ENCODE peak calls at places on chromosomes 16 and 17, in four cellular contexts. C is A549, T is IMR-90, Y is GM12878. R is an unnamed sample.

GRCh38 chr16:13923703-13924298 is 3.8 kb downstream of the ERCC4 start:
- DNase-seq in C (peak; percentile 68), T (peak; percentile 67), Y (peak; percentile 20), R (peak; percentile 46)

GRCh38 chr17:48854774-48855476 is 24.1 kb downstream of the CALCOCO2 start:
- DNase-seq in C (no peak), T (no peak), Y (no peak), R (peak; percentile 17)

GRCh38 chr17:29048440-29049360 is 5.8 kb downstream of the PIPOX start:
- DNase-seq in C (no peak), T (peak; percentile 32), Y (no peak), R (no peak)

GRCh38 chr16:48676836-48677235 is 66.9 kb upstream of the N4BP1 start:
- DNase-seq in C (no peak), T (peak; percentile 50), Y (no peak), R (no peak)

GRCh38 chr16:3058173-3059030 is 7.0 kb upstream of the IL32 start:
- DNase-seq in C (peak; percentile 64), T (no peak), Y (no peak), R (peak; percentile 81)

GRCh38 chr16:86985656-86986030 is 331.5 kb downstream of the C16orf95 start:
- DNase-seq in C (no peak), T (no peak), Y (no peak), R (no peak)

GRCh38 chr16:55622930-55623561 is 32.7 kb upstream of the SLC6A2 start:
- DNase-seq in C (peak; percentile 39), T (no peak), Y (no peak), R (peak; percentile 61)

GRCh38 chr17:50765454-50766221 is 1.7 kb downstream of the ANKRD40CL start:
- DNase-seq in C (no peak), T (no peak), Y (peak; percentile 37), R (no peak)

GRCh38 chr17:35617505-35617904 is 30.4 kb downstream of the AP2B1 start:
- DNase-seq in C (no peak), T (no peak), Y (no peak), R (no peak)

GRCh38 chr16:19936431-19936830 is 51.8 kb upstream of the GPRC5B start:
- DNase-seq in C (no peak), T (no peak), Y (no peak), R (no peak)

GRCh38 chr17:75976175-75976848 is 2.7 kb downstream of the ACOX1 start:
- DNase-seq in C (peak; percentile 24), T (peak; percentile 23), Y (no peak), R (no peak)
- TF ChIP-seq ELK1 in C (no peak), T (no peak), Y (no peak), R (no peak)

GRCh38 chr16:84999200-84999599 is 12.1 kb downstream of the ZDHHC7 start:
- DNase-seq in C (peak; percentile 57), T (peak; percentile 56), Y (no peak), R (no peak)

GRCh38 chr16:84992700-84993075 is 18.6 kb downstream of the ZDHHC7 start:
- DNase-seq in C (no peak), T (no peak), Y (no peak), R (no peak)

GRCh38 chr16:84993926-84994325 is 17.4 kb downstream of the ZDHHC7 start:
- DNase-seq in C (no peak), T (no peak), Y (no peak), R (no peak)

GRCh38 chr16:84996365-84996764 is 15.0 kb downstream of the ZDHHC7 start:
- DNase-seq in C (no peak), T (no peak), Y (no peak), R (no peak)

DNA sequence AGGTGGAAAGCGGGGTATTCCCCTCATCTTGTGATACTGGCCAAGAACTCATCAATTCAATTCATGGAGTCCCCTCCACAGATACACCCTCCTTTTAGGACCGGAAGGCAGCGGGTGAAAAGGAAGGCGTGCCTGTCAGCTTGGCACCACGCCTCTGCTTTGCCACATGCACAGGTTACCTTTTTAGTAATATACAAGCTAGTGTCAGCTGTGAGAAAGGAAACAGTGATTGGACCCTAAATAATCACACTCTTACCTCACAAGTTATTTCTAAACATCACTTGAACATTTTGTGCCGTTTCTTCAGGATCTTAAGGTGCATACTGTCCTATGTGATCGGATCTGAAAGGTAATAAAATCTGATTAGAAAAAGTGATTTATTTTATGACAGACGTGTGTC is 15.7 kb downstream of the ZDHHC7 start:
- DNase-seq in C (no peak), T (no peak), Y (no peak), R (no peak)
- TF ChIP-seq ELK1 in C (no peak), T (no peak), Y (no peak), R (no peak)

DNA sequence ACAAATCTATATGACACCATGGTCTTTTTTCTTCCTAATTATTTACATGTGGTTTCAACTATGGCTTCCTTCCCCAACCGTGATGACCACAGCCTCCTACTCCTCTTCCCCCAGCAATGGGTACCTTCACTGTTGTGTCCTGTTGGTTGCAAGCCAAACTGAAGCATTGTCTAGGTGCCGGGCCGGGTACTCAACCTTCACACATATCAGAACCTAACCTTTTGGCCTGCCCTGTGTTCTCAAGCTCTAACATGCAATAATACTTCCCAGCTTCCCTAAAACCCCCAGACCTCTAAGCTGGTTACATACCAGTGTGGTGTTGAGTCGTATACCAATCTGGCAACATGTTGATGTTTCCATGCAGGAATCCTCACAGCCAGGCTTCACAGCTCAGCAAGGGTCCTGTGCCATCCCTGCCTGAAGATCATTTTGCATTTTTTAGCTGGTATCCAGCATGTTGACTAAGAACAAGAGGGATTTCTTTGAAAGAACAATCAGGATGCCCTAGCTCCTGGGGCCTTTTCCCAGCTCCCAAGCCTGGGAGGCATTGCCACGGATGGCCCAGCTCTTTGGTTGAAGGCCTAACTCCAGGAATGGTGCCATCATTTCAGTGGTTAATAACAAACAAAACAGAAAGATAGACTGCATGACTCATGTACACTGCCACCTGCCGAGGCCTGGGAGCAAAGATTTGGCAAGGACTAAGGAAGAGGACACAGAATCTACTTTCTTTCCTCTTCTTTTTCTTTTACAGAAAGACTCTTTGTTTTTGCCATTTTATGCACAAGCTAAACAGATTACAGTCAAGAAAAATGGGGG is 373.7 kb upstream of the SALL1 start:
- DNase-seq in C (peak; percentile 59), T (peak; percentile 75), Y (no peak), R (no peak)
- TF ChIP-seq ELK1 in C (no peak), T (no peak), Y (no peak), R (no peak)

DNA sequence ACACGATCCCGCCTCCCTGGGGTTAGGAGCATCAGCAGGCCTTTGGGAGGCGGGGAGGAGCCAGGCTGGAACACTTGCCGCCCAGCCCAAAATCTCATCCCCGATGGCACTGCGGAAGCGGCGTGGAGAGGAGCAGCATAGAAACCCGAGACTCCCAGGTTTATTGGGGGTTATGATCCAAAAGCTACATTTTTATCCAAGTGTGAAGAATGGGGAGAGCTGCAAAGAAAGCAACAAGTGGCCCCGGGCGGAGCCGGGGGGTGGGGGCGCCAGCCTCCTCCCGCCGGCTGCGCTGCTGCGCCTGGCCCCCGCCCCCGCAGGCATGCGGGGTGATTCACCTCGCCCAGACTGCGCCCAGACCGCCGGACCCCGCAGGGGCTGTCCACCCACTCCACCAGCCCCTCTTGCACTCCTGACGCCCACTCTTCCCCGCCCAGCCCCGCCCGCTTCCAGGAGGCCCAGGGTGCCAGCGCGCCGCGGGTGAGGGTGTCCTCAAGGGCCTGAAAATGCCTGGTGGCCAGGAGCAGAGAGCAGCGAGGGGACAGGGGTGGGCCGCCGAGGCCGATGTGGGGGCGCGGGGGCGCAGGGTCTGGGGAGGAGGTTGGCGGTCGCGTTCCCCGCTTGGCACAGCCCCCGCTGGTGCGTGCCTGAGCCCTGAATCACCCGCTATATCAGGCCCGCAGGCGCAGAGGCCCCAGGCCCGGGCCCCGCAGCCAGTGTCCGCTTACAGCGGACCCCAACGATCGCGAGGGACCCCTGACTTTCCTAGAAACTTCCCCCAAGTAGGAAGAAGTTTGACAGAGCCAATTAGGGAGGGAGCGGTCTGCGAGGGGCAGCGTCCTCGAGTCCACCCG is 1.4 kb downstream of the CAVIN1 start:
- DNase-seq in C (no peak), T (peak; percentile 81), Y (no peak), R (peak; percentile 87)
- TF ChIP-seq ELK1 in C (no peak), T (no peak), Y (no peak), R (no peak)

DNA sequence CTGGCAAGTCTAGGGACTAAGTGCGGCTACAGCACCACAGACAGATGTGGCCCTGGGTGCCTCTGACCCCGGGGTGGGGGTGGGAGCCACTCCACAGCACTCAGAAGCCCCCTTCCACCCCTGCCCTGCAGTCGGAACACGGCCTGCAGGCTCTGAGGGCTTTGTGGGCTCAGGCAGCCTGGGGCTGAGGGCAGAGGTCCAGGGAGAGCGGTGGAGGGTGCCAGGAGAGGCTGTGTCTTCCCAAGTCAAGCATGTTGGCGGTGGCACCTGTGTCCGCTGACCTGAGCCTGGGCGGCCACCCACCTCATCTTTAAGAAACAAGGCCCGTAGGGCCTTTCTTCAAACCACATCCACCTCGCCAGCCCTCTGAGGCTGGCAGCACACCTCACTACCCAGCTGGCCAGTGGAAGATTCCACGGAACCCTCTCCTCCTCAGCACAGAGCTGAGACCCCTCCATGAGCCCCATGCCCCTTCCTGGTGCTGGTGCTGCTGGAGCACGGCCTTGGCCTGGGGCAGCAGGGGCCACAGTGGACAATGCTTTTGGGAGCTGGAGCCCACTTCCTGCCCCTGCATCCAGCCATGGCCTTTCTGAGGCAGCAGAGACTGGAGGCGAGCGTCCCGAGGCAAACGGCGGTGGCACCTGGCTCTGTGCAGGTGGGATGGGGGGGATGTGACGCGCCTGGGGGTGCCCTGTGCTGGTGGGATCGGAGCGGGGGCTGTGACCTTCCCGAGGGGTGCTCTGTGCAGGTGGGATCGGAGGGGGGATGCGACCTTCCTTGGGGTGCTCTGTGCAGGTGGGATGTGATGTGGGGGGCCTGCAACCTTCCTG is 77.8 kb downstream of the ZNF778 start:
- DNase-seq in C (no peak), T (no peak), Y (no peak), R (no peak)
- TF ChIP-seq ELK1 in C (no peak), T (no peak), Y (no peak), R (no peak)

GRCh38 chr16:67105881-67106280 is 3.9 kb upstream of the PHAF1 start:
- DNase-seq in C (no peak), T (no peak), Y (no peak), R (no peak)

GRCh38 chr16:67105251-67105650 is 4.5 kb upstream of the PHAF1 start:
- DNase-seq in C (no peak), T (no peak), Y (no peak), R (no peak)

GRCh38 chr16:67104845-67105244 is 4.9 kb upstream of the PHAF1 start:
- DNase-seq in C (no peak), T (no peak), Y (no peak), R (no peak)

GRCh38 chr16:67101683-67102082 is 8.1 kb upstream of the PHAF1 start:
- DNase-seq in C (no peak), T (peak; percentile 72), Y (no peak), R (no peak)

GRCh38 chr16:67104061-67104460 is 5.7 kb upstream of the PHAF1 start:
- DNase-seq in C (peak; percentile 54), T (peak; percentile 23), Y (no peak), R (no peak)
- TF ChIP-seq ELK1 in C (no peak), T (no peak), Y (no peak), R (no peak)

DNA sequence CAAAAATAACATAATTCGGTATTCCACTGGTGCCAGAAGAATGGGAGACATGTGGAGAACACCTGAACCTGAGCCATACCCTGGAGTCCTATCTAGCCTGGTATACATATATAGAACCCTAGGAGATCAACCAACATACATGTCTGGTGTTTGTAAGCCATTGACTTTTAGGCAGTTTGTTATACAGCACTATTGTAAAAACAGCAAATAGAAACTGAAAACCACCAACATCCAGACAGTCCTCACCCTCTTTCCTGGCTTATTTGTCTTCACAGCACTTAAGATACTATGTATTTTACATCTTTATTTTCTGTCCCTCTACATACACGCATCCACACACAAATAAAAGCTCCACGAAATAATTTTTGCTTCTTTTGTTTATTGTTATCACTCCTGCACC is 404.2 kb upstream of the PMFBP1 start:
- DNase-seq in C (no peak), T (no peak), Y (no peak), R (no peak)
- TF ChIP-seq ELK1 in C (no peak), T (no peak), Y (no peak), R (no peak)

GRCh38 chr17:68322630-68323029 is 31.3 kb downstream of the ARSG start:
- DNase-seq in C (no peak), T (no peak), Y (no peak), R (no peak)
- TF ChIP-seq ELK1 in C (no peak), T (no peak), Y (no peak), R (no peak)

GRCh38 chr17:55454906-55455474 is 33.4 kb upstream of the MMD start:
- DNase-seq in C (peak; percentile 99), T (peak; percentile 93), Y (no peak), R (no peak)
- TF ChIP-seq ELK1 in C (no peak), T (no peak), Y (no peak), R (no peak)

R was measured in K562.